ENCODE peak calls at places on chromosomes 6 and 20, in seven cellular contexts. One of them, this sample, is unnamed.

GRCh38 chr6:103784117-103784516 is 1075.6 kb downstream of the HACE1 start:
- DNase-seq in COR-L47: no peak
- DNase-seq in C1 segment of cervical spinal cord: no peak
- DNase-seq in M059J: no peak
- DNase-seq in sciatic nerve: no peak
- DNase-seq in iris pigment epithelial cell: no peak
- DNase-seq in activated T-helper 1 cell treated with Interleukin-2 at 50 U/mL for 16 hours: no peak
- DNase-seq in this sample: no peak

GRCh38 chr20:3795511-3796468 is at the start of gene CDC25B:
- DNase-seq in COR-L47: peak; percentile 95
- DNase-seq in C1 segment of cervical spinal cord: peak; percentile 89
- DNase-seq in M059J: peak; percentile 96
- DNase-seq in sciatic nerve: peak; percentile 98
- DNase-seq in iris pigment epithelial cell: peak; percentile 87
- DNase-seq in activated T-helper 1 cell treated with Interleukin-2 at 50 U/mL for 16 hours: peak; percentile 82
- DNase-seq in this sample: peak; percentile 83

GRCh38 chr6:75848274-75848673 is 99.2 kb downstream of the MYO6 start:
- DNase-seq in COR-L47: no peak
- DNase-seq in C1 segment of cervical spinal cord: no peak
- DNase-seq in M059J: no peak
- DNase-seq in sciatic nerve: no peak
- DNase-seq in iris pigment epithelial cell: no peak
- DNase-seq in activated T-helper 1 cell treated with Interleukin-2 at 50 U/mL for 16 hours: no peak
- DNase-seq in this sample: no peak

GRCh38 chr6:83417880-83418663 is 12.8 kb downstream of the ME1 start:
- DNase-seq in COR-L47: peak; percentile 52
- DNase-seq in C1 segment of cervical spinal cord: no peak
- DNase-seq in M059J: peak; percentile 57
- DNase-seq in sciatic nerve: no peak
- DNase-seq in iris pigment epithelial cell: peak; percentile 76
- DNase-seq in activated T-helper 1 cell treated with Interleukin-2 at 50 U/mL for 16 hours: no peak
- DNase-seq in this sample: peak; percentile 79

GRCh38 chr6:125116170-125116569 is 37.4 kb upstream of the TPD52L1 start:
- DNase-seq in COR-L47: no peak
- DNase-seq in C1 segment of cervical spinal cord: no peak
- DNase-seq in M059J: no peak
- DNase-seq in sciatic nerve: no peak
- DNase-seq in iris pigment epithelial cell: no peak
- DNase-seq in activated T-helper 1 cell treated with Interleukin-2 at 50 U/mL for 16 hours: no peak
- DNase-seq in this sample: no peak

GRCh38 chr6:169885831-169886230 is 134.4 kb downstream of the ERMARD start:
- DNase-seq in COR-L47: no peak
- DNase-seq in C1 segment of cervical spinal cord: no peak
- DNase-seq in M059J: no peak
- DNase-seq in sciatic nerve: no peak
- DNase-seq in iris pigment epithelial cell: no peak
- DNase-seq in activated T-helper 1 cell treated with Interleukin-2 at 50 U/mL for 16 hours: no peak
- DNase-seq in this sample: no peak

GRCh38 chr6:129981598-129981997 is 36.8 kb upstream of the L3MBTL3 start:
- DNase-seq in COR-L47: no peak
- DNase-seq in C1 segment of cervical spinal cord: no peak
- DNase-seq in M059J: peak; percentile 20
- DNase-seq in sciatic nerve: no peak
- DNase-seq in iris pigment epithelial cell: peak; percentile 25
- DNase-seq in activated T-helper 1 cell treated with Interleukin-2 at 50 U/mL for 16 hours: no peak
- DNase-seq in this sample: peak; percentile 33

GRCh38 chr6:157548635-157549467 is 167.9 kb downstream of the ZDHHC14 start:
- DNase-seq in COR-L47: no peak
- DNase-seq in C1 segment of cervical spinal cord: no peak
- DNase-seq in M059J: no peak
- DNase-seq in sciatic nerve: no peak
- DNase-seq in iris pigment epithelial cell: no peak
- DNase-seq in activated T-helper 1 cell treated with Interleukin-2 at 50 U/mL for 16 hours: no peak
- DNase-seq in this sample: no peak

GRCh38 chr6:30685977-30686907 is at the start of gene PPP1R18:
- DNase-seq in COR-L47: peak; percentile 18
- DNase-seq in C1 segment of cervical spinal cord: peak; percentile 71
- DNase-seq in M059J: peak; percentile 78
- DNase-seq in sciatic nerve: peak; percentile 92
- DNase-seq in iris pigment epithelial cell: peak; percentile 65
- DNase-seq in activated T-helper 1 cell treated with Interleukin-2 at 50 U/mL for 16 hours: peak; percentile 73
- DNase-seq in this sample: peak; percentile 49

GRCh38 chr6:166627875-166628849 is 1.1 kb upstream of the RPS6KA2 start:
- DNase-seq in COR-L47: peak; percentile 51
- DNase-seq in C1 segment of cervical spinal cord: no peak
- DNase-seq in M059J: peak; percentile 30
- DNase-seq in sciatic nerve: peak; percentile 80
- DNase-seq in iris pigment epithelial cell: peak; percentile 73
- DNase-seq in activated T-helper 1 cell treated with Interleukin-2 at 50 U/mL for 16 hours: peak; percentile 44
- DNase-seq in this sample: peak; percentile 55